ENCODE peak calls at places on chromosomes 13 and 19, in ten cellular contexts. M, D, K, Y, N, L, A, V, J and U are unnamed samples.

GRCh38 chr19:3867971-3868769 is 668 bp downstream of the ZFR2 start:
- DNase-seq in D (no peak), K (no peak), Y (no peak), L (no peak), V (no peak), N (no peak), A (no peak), J (no peak), M (no peak), U (no peak)

GRCh38 chr13:60001892-60002291 is 161.8 kb downstream of the DIAPH3 start:
- DNase-seq in N (no peak), V (no peak), M (no peak), D (no peak), Y (no peak), J (peak), K (no peak), L (no peak), A (no peak), U (no peak)

GRCh38 chr19:2478324-2478755 is 2.4 kb downstream of the GADD45B start:
- DNase-seq in Y (peak), A (no peak), M (no peak), N (no peak), J (peak), K (peak), D (peak), L (no peak), V (peak), U (peak)

GRCh38 chr13:77047649-77048343 is 20.8 kb upstream of the FBXL3 start:
- DNase-seq in K (no peak), Y (no peak), N (no peak), J (no peak), L (no peak), M (no peak), A (no peak), D (no peak), V (no peak), U (no peak)

GRCh38 chr13:91409661-91410060 is 11.2 kb downstream of the GPC5 start:
- DNase-seq in D (no peak), A (no peak), Y (no peak), J (no peak), N (no peak), L (no peak), V (no peak), K (no peak), M (no peak), U (no peak)

GRCh38 chr19:13302521-13303270 is 152.5 kb downstream of the IER2 start:
- DNase-seq in K (no peak), L (no peak), V (peak), M (no peak), Y (no peak), J (no peak), N (no peak), A (no peak), D (no peak), U (no peak)

GRCh38 chr19:48686103-48686502 is 9.7 kb upstream of the FUT2 start:
- DNase-seq in M (no peak), D (no peak), V (peak), A (no peak), L (no peak), J (no peak), K (no peak), Y (no peak), N (no peak), U (no peak)

GRCh38 chr19:3710265-3710812 is 2.2 kb downstream of the TJP3 start:
- DNase-seq in L (no peak), M (no peak), D (peak), K (peak), J (peak), V (peak), N (peak), Y (peak), A (no peak), U (peak)

GRCh38 chr13:34031629-34032028 is 213.7 kb downstream of the RFC3 start:
- DNase-seq in M (no peak), L (no peak), K (no peak), N (no peak), J (no peak), D (no peak), V (no peak), Y (no peak), A (no peak), U (no peak)

GRCh38 chr19:3375221-3376088 is 9.1 kb downstream of the NFIC start:
- DNase-seq in M (no peak), A (no peak), V (no peak), D (no peak), J (peak), N (no peak), Y (no peak), K (no peak), L (no peak), U (no peak)

GRCh38 chr13:104984296-104984818 is 1551.1 kb downstream of the EFNB2 start:
- DNase-seq in J (peak), D (peak), V (peak), M (no peak), K (peak), Y (no peak), L (no peak), N (peak), A (no peak), U (no peak)

GRCh38 chr13:47809411-47809810 is 191.7 kb downstream of the SUCLA2 start:
- DNase-seq in Y (no peak), K (no peak), M (no peak), L (no peak), N (no peak), A (no peak), V (no peak), J (no peak), D (no peak), U (no peak)

GRCh38 chr13:65540064-65540635 is 1690.0 kb downstream of the PCDH9 start:
- DNase-seq in V (peak), A (no peak), D (no peak), M (no peak), L (no peak), J (no peak), N (no peak), K (no peak), Y (peak), U (no peak)

GRCh38 chr19:31334101-31334848 is 15.0 kb downstream of the TSHZ3 start:
- DNase-seq in A (no peak), K (no peak), Y (no peak), L (no peak), M (no peak), N (peak), V (peak), D (no peak), J (peak), U (no peak)

GRCh38 chr13:46655727-46656180 is 102.8 kb downstream of the LRCH1 start:
- DNase-seq in A (no peak), J (peak), M (no peak), N (no peak), Y (peak), L (no peak), D (no peak), V (no peak), K (peak), U (no peak)

GRCh38 chr13:106143930-106144709 is 391.3 kb downstream of the EFNB2 start:
- DNase-seq in Y (no peak), A (no peak), N (no peak), J (peak), D (no peak), L (no peak), M (no peak), V (peak), K (no peak), U (no peak)

GRCh38 chr13:43083750-43084149 is 60.4 kb downstream of the DNAJC15 start:
- DNase-seq in M (no peak), K (no peak), A (no peak), L (no peak), D (no peak), N (no peak), Y (no peak), V (no peak), J (no peak), U (no peak)

GRCh38 chr13:109787135-109787954 is 962 bp upstream of the IRS2 start:
- DNase-seq in Y (peak), D (no peak), L (no peak), J (peak), K (peak), V (peak), A (no peak), N (no peak), M (no peak), U (no peak)

GRCh38 chr13:33033361-33033812 is 17.2 kb downstream of the KL start:
- DNase-seq in L (no peak), Y (peak), M (no peak), K (peak), J (no peak), D (peak), V (no peak), N (no peak), A (no peak), U (peak)

GRCh38 chr19:15424692-15425272 is 6.0 kb upstream of the AKAP8L start:
- DNase-seq in D (no peak), K (no peak), Y (no peak), N (no peak), J (no peak), L (no peak), M (no peak), V (no peak), A (no peak), U (no peak)

GRCh38 chr13:81929988-81930387 is 1589.1 kb upstream of the SPRY2 start:
- DNase-seq in M (no peak), J (peak), N (no peak), V (peak), A (no peak), K (peak), L (no peak), Y (peak), D (no peak), U (no peak)

GRCh38 chr13:37608750-37609339 is 10.3 kb upstream of the POSTN start:
- DNase-seq in Y (no peak), A (no peak), L (no peak), M (no peak), K (no peak), D (no peak), V (peak), N (no peak), J (peak), U (no peak)
- TF ChIP-seq CTCF in Y (peak), A (peak), L (peak), M (peak), K (peak), D (peak), V (peak), N (peak), J (peak), U (no peak)

GRCh38 chr19:54648129-54648528 is 14.7 kb upstream of the LILRB4 start:
- DNase-seq in Y (no peak), A (peak), D (no peak), K (no peak), J (no peak), V (no peak), N (no peak), L (no peak), M (no peak), U (no peak)

GRCh38 chr19:54654447-54655321 is 8.1 kb upstream of the LILRB4 start:
- DNase-seq in L (no peak), A (no peak), M (no peak), V (no peak), D (no peak), J (no peak), N (no peak), K (no peak), Y (peak), U (peak)

GRCh38 chr19:54650108-54650666 is 12.6 kb upstream of the LILRB4 start:
- DNase-seq in L (no peak), N (no peak), K (no peak), V (no peak), Y (no peak), D (no peak), A (no peak), M (no peak), J (no peak), U (no peak)

DNA sequence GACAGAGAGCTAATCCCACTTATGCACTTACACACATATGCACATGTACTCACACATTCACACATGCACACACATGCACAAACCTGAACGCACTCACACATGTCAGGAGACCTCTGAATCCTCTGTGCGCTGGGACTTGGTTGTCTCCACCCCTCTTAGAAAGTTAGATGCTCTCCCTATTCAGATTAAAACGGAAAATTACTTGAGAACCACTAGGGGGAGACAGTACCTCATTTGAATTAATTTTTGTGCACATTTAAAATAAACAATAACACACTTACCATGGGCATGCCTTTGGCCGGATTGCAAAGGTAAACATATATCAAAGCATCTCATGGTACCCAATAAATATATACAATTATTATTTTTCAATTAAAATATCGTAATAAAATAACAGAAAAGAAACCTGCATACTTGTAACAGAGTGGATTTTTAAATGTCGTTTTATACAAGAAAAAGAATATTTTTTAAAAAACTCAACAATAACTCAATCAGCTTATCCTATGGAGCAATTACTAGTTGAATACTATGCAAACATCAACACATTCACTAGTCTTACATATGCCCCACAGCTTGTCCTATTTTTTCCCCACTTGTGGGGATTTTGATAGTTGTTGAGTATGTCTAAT is 9.5 kb upstream of the LILRB4 start:
- DNase-seq in L (no peak), V (peak), K (no peak), M (no peak), Y (peak), A (no peak), N (no peak), D (no peak), J (peak), U (no peak)
- TF ChIP-seq CTCF in L (peak), V (peak), K (peak), M (peak), Y (peak), A (peak), N (peak), D (peak), J (peak), U (peak)

GRCh38 chr13:111531505-111531904 is 211.1 kb downstream of the TEX29 start:
- DNase-seq in N (peak), Y (no peak), J (peak), K (peak), D (no peak), M (no peak), L (no peak), V (peak), A (no peak), U (no peak)
- TF ChIP-seq CTCF in N (no peak), Y (peak), J (peak), K (no peak), D (no peak), M (no peak), L (no peak), V (no peak), A (peak), U (no peak)

DNA sequence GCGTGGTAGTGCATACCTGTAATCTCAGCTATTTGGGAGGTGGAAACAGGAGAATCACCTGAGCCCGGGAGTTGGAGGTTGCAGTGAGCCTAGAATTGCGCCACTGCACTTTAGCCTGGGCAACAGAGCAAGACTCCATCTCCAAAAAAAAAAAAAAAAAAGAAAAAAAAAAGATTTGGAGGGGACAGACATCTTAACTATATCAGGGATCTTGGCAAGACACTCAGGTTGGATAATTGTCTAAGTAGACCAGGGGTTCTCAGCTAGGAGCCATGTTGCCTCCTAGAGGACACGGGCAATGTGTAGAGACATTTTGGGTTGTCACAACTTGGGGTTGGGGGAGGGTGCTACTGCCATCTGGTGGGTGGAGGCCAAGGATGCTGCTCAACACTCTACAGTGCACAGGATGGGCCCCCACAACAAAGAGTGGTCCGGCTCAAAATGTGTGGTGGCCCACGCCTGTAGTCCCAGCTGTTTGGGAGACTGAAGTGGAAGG is 1.9 kb upstream of the ZNF580 start:
- DNase-seq in L (no peak), D (no peak), K (peak), V (peak), Y (peak), J (peak), A (no peak), M (no peak), N (no peak), U (no peak)
- TF ChIP-seq CTCF in L (peak), D (peak), K (peak), V (peak), Y (peak), J (peak), A (peak), M (peak), N (peak), U (peak)

GRCh38 chr19:50252111-50252886 is 48.9 kb downstream of the MYH14 start:
- DNase-seq in K (no peak), V (peak), D (peak), N (peak), J (peak), L (no peak), Y (peak), M (no peak), A (no peak), U (no peak)

GRCh38 chr19:50252887-50253268 is 49.5 kb downstream of the MYH14 start:
- DNase-seq in Y (no peak), J (no peak), V (no peak), A (no peak), K (no peak), L (no peak), N (no peak), M (no peak), D (no peak), U (no peak)

GRCh38 chr19:50258918-50259372 is 55.5 kb downstream of the MYH14 start:
- DNase-seq in V (peak), K (no peak), M (no peak), A (no peak), D (no peak), L (no peak), N (no peak), J (no peak), Y (peak), U (no peak)

GRCh38 chr19:50257141-50257540 is 53.7 kb downstream of the MYH14 start:
- DNase-seq in A (no peak), L (no peak), N (no peak), D (no peak), J (no peak), K (no peak), M (no peak), V (no peak), Y (no peak), U (no peak)

DNA sequence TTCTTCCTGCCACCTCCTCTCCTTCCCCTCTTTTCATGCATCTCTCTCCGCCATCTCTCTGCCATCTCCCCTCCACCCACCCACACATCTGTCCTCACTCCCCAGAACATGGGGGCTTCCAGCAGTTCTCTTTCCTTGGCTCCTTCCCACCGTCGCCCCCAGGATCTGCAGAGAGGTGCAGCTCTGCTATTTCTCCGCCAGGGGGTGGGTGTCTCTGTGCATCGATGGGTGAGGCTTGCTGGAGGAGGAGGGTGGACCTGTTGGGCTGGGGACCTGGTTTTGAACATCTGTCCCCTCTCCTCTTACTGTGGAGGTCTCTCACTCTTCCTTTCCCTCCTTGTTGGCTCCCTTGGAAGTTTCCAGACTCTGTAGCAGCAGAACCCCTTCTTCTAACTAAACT is 51.7 kb downstream of the MYH14 start:
- DNase-seq in A (no peak), V (peak), K (no peak), M (no peak), D (no peak), L (no peak), J (no peak), Y (no peak), N (no peak), U (no peak)
- TF ChIP-seq CTCF in A (no peak), V (peak), K (peak), M (no peak), D (no peak), L (peak), J (no peak), Y (peak), N (no peak), U (no peak)

DNA sequence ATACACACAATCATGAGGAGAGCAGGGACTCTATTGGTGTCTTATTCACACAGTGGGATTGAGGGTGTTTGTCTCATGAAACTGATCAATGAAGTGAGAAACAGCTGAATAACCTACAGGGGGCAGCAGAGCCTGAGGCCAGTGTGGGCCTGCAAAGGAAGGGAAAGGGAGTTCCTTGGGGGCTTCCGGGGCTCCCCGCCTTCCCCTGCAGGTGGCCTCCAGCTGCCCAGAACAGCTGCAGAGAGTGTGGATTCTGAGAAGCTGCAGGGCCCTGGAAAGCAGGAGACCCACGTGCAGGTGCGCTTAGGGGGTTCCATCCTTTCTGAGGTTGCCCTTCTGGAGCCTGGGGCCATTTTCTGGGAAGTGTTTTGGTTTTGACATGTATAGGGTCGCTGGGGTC is 20.1 kb downstream of the ZNF763 start:
- DNase-seq in L (no peak), Y (peak), V (no peak), K (peak), D (no peak), N (no peak), A (no peak), M (no peak), J (no peak), U (no peak)
- TF ChIP-seq CTCF in L (peak), Y (peak), V (peak), K (peak), D (no peak), N (peak), A (no peak), M (no peak), J (peak), U (peak)

DNA sequence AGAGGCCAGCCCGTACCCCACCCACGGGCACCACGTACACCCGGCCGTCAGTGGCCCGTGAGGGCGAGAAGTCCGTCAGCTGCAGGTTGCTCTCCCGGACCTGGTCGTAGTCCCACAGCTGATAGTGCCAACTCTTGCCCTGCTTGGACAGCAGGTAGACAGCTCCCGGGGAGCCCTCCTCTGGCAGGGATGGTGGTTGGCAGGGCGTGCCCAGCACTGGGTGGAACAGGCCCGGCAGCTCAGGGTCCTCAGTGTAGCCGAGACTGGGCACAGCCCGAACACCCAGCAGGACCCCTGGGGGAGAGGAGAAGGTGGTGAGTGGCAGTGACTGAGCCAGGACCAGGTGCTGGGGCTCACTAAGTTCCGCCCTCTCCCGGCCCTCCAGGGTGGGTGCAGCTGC is 7.8 kb downstream of the ACTMAP start:
- DNase-seq in K (no peak), Y (no peak), N (no peak), M (no peak), J (no peak), V (no peak), D (no peak), L (no peak), A (no peak), U (no peak)
- TF ChIP-seq CTCF in K (no peak), Y (no peak), N (no peak), M (no peak), J (no peak), V (no peak), D (no peak), L (no peak), A (no peak), U (no peak)